ENCODE peak calls at places on chromosomes 4 and X, in five cellular contexts. One of them, this sample, is unnamed.

GRCh38 chr4:141056473-141056872 is 76.8 kb downstream of the RNF150 start:
- DNase-seq in naive B cell: no peak
- DNase-seq in IMR-90: no peak
- DNase-seq in endothelial cell of umbilical vein: no peak
- DNase-seq in SK-N-DZ: no peak
- DNase-seq in this sample: peak

GRCh38 chr4:132865922-132866321 is 283.2 kb upstream of the PCDH10 start:
- DNase-seq in naive B cell: no peak
- DNase-seq in SK-N-DZ: no peak
- DNase-seq in endothelial cell of umbilical vein: no peak
- DNase-seq in IMR-90: no peak
- DNase-seq in this sample: no peak

GRCh38 chr4:189974056-189974455 is 33.4 kb downstream of the FRG1 start:
- DNase-seq in SK-N-DZ: peak
- DNase-seq in IMR-90: no peak
- DNase-seq in endothelial cell of umbilical vein: peak
- DNase-seq in naive B cell: no peak
- DNase-seq in this sample: peak

GRCh38 chr4:173448557-173448918 is 49.6 kb upstream of the SCRG1 start:
- DNase-seq in IMR-90: peak
- DNase-seq in endothelial cell of umbilical vein: no peak
- DNase-seq in SK-N-DZ: peak
- DNase-seq in naive B cell: no peak
- DNase-seq in this sample: no peak

GRCh38 chrX:146006637-146007036 is 189.0 kb downstream of the SLITRK2 start:
- DNase-seq in IMR-90: no peak
- DNase-seq in endothelial cell of umbilical vein: no peak
- DNase-seq in SK-N-DZ: no peak
- DNase-seq in naive B cell: no peak
- DNase-seq in this sample: no peak

GRCh38 chr4:175238827-175239517 is 320.8 kb downstream of the ADAM29 start:
- DNase-seq in IMR-90: no peak
- DNase-seq in endothelial cell of umbilical vein: no peak
- DNase-seq in naive B cell: no peak
- DNase-seq in SK-N-DZ: no peak
- DNase-seq in this sample: peak

GRCh38 chr4:102799816-102800215 is 27.5 kb downstream of the UBE2D3 start:
- DNase-seq in SK-N-DZ: no peak
- DNase-seq in endothelial cell of umbilical vein: no peak
- DNase-seq in IMR-90: no peak
- DNase-seq in naive B cell: no peak
- DNase-seq in this sample: no peak

GRCh38 chrX:154409222-154409871 is at the start of gene DNASE1L1:
- DNase-seq in IMR-90: peak
- DNase-seq in endothelial cell of umbilical vein: peak
- DNase-seq in naive B cell: no peak
- DNase-seq in SK-N-DZ: no peak
- DNase-seq in this sample: peak

GRCh38 chr4:40325406-40326019 is 9.6 kb upstream of the CHRNA9 start:
- DNase-seq in naive B cell: peak
- DNase-seq in IMR-90: peak
- DNase-seq in endothelial cell of umbilical vein: peak
- DNase-seq in SK-N-DZ: peak
- DNase-seq in this sample: peak

GRCh38 chr4:5460106-5460801 is 248.1 kb downstream of the EVC2 start:
- DNase-seq in naive B cell: no peak
- DNase-seq in IMR-90: peak
- DNase-seq in SK-N-DZ: peak
- DNase-seq in endothelial cell of umbilical vein: peak
- DNase-seq in this sample: peak

GRCh38 chr4:111362891-111363290 is 740.0 kb upstream of the PITX2 start:
- DNase-seq in naive B cell: no peak
- DNase-seq in IMR-90: peak
- DNase-seq in SK-N-DZ: no peak
- DNase-seq in endothelial cell of umbilical vein: no peak
- DNase-seq in this sample: peak

GRCh38 chr4:48449151-48449550 is 34.0 kb upstream of the SLC10A4 start:
- DNase-seq in IMR-90: no peak
- DNase-seq in naive B cell: no peak
- DNase-seq in endothelial cell of umbilical vein: no peak
- DNase-seq in SK-N-DZ: no peak
- DNase-seq in this sample: no peak

GRCh38 chr4:174217273-174218126 is 66.0 kb downstream of the FBXO8 start:
- DNase-seq in naive B cell: no peak
- DNase-seq in IMR-90: peak
- DNase-seq in SK-N-DZ: peak
- DNase-seq in endothelial cell of umbilical vein: no peak
- DNase-seq in this sample: peak

GRCh38 chrX:22795680-22796079 is 204.1 kb upstream of the DDX53 start:
- DNase-seq in SK-N-DZ: no peak
- DNase-seq in endothelial cell of umbilical vein: no peak
- DNase-seq in naive B cell: no peak
- DNase-seq in IMR-90: no peak
- DNase-seq in this sample: peak

GRCh38 chr4:118396881-118397666 is 44.3 kb upstream of the PRSS12 start:
- DNase-seq in naive B cell: no peak
- DNase-seq in endothelial cell of umbilical vein: no peak
- DNase-seq in SK-N-DZ: no peak
- DNase-seq in IMR-90: peak
- DNase-seq in this sample: peak

GRCh38 chrX:28581522-28581921 is 5.7 kb upstream of the IL1RAPL1 start:
- DNase-seq in IMR-90: no peak
- DNase-seq in SK-N-DZ: no peak
- DNase-seq in endothelial cell of umbilical vein: no peak
- DNase-seq in naive B cell: no peak
- DNase-seq in this sample: no peak

GRCh38 chr4:139823746-139824145 is 158.1 kb downstream of the MGST2 start:
- DNase-seq in naive B cell: no peak
- DNase-seq in endothelial cell of umbilical vein: no peak
- DNase-seq in IMR-90: no peak
- DNase-seq in SK-N-DZ: no peak
- DNase-seq in this sample: no peak

GRCh38 chr4:47349323-47349722 is 114.2 kb downstream of the COMMD8 start:
- DNase-seq in IMR-90: peak
- DNase-seq in endothelial cell of umbilical vein: no peak
- DNase-seq in SK-N-DZ: no peak
- DNase-seq in naive B cell: no peak
- DNase-seq in this sample: peak

GRCh38 chr4:6472387-6473263 is at the start of gene PPP2R2C:
- DNase-seq in IMR-90: no peak
- DNase-seq in endothelial cell of umbilical vein: no peak
- DNase-seq in naive B cell: no peak
- DNase-seq in SK-N-DZ: no peak
- DNase-seq in this sample: no peak

GRCh38 chrX:72126048-72126415 is 5.7 kb downstream of the RTL5 start:
- DNase-seq in endothelial cell of umbilical vein: peak
- DNase-seq in naive B cell: no peak
- DNase-seq in IMR-90: no peak
- DNase-seq in SK-N-DZ: no peak
- DNase-seq in this sample: peak

GRCh38 chrX:40006025-40007017 is 91.4 kb downstream of the BCOR start:
- DNase-seq in SK-N-DZ: no peak
- DNase-seq in endothelial cell of umbilical vein: no peak
- DNase-seq in naive B cell: no peak
- DNase-seq in IMR-90: no peak
- DNase-seq in this sample: no peak

GRCh38 chrX:109347618-109348017 is 134.3 kb downstream of the GUCY2F start:
- DNase-seq in IMR-90: peak
- DNase-seq in endothelial cell of umbilical vein: peak
- DNase-seq in SK-N-DZ: no peak
- DNase-seq in naive B cell: no peak
- DNase-seq in this sample: peak

GRCh38 chrX:118660085-118660484 is 67.3 kb upstream of the IL13RA1 start:
- DNase-seq in SK-N-DZ: no peak
- DNase-seq in IMR-90: no peak
- DNase-seq in endothelial cell of umbilical vein: no peak
- DNase-seq in naive B cell: no peak
- DNase-seq in this sample: no peak

GRCh38 chrX:68433155-68433980 is at the start of gene OPHN1:
- DNase-seq in naive B cell: no peak
- DNase-seq in SK-N-DZ: peak
- DNase-seq in IMR-90: peak
- DNase-seq in endothelial cell of umbilical vein: peak
- DNase-seq in this sample: peak

GRCh38 chrX:9372866-9373265 is 92.0 kb upstream of the TBL1X start:
- DNase-seq in SK-N-DZ: no peak
- DNase-seq in naive B cell: no peak
- DNase-seq in IMR-90: no peak
- DNase-seq in endothelial cell of umbilical vein: no peak
- DNase-seq in this sample: no peak

GRCh38 chr4:105715692-105716278 is 7.2 kb downstream of the GSTCD start:
- DNase-seq in naive B cell: peak
- DNase-seq in IMR-90: peak
- DNase-seq in endothelial cell of umbilical vein: peak
- DNase-seq in SK-N-DZ: peak
- DNase-seq in this sample: peak

GRCh38 chr4:98566491-98567008 is 91.9 kb downstream of the TSPAN5 start:
- DNase-seq in endothelial cell of umbilical vein: no peak
- DNase-seq in IMR-90: peak
- DNase-seq in naive B cell: no peak
- DNase-seq in SK-N-DZ: no peak
- DNase-seq in this sample: no peak

GRCh38 chr4:151014521-151015457 is at the start of gene LRBA:
- DNase-seq in endothelial cell of umbilical vein: peak
- DNase-seq in IMR-90: peak
- DNase-seq in SK-N-DZ: peak
- DNase-seq in naive B cell: peak
- DNase-seq in this sample: peak